ENCODE peak calls at places on chromosomes 16 and 17, in five cellular contexts. R is mesenchymal stem cell, S is IMR-90, B is neuronal stem cell, C is H1. M is an unnamed sample.

GRCh38 chr17:63622571-63623390 is 564 bp downstream of the MAP3K3 start:
- DNase-seq in R (peak; percentile 76), S (peak; percentile 60), B (peak; percentile 59), C (no peak), M (peak; percentile 65)

GRCh38 chr17:82356028-82356427 is 3.0 kb upstream of the TEX19 start:
- DNase-seq in R (no peak), S (no peak), B (no peak), C (no peak), M (no peak)

GRCh38 chr16:87330646-87331045 is 13.5 kb upstream of the C16orf95 start:
- DNase-seq in R (no peak), S (no peak), B (no peak), C (no peak), M (no peak)

GRCh38 chr16:19481291-19481690 is 40.6 kb downstream of the GDE1 start:
- DNase-seq in R (no peak), S (no peak), B (no peak), C (no peak), M (no peak)

GRCh38 chr17:77343031-77343866 is 202.5 kb downstream of the SEC14L1 start:
- DNase-seq in R (no peak), S (no peak), B (no peak), C (no peak), M (no peak)

GRCh38 chr17:76537288-76537577 is 276 bp downstream of the CYGB start:
- DNase-seq in R (no peak), S (peak; percentile 39), B (no peak), C (no peak), M (peak; percentile 69)

GRCh38 chr17:46977348-46977747 is 1.7 kb downstream of the RPRML start:
- DNase-seq in R (peak; percentile 58), S (peak; percentile 18), B (peak; percentile 65), C (peak; percentile 80), M (peak; percentile 98)

GRCh38 chr16:9258423-9259051 is 167.1 kb downstream of the HAPSTR1 start:
- DNase-seq in R (no peak), S (peak; percentile 1), B (peak; percentile 52), C (peak; percentile 43), M (peak; percentile 76)

GRCh38 chr17:42698736-42699414 is 16.5 kb downstream of the CNTNAP1 start:
- DNase-seq in R (peak; percentile 32), S (peak; percentile 87), B (no peak), C (no peak), M (no peak)

GRCh38 chr16:77290451-77291110 is 91.4 kb downstream of the SYCE1L start:
- DNase-seq in R (peak; percentile 87), S (peak; percentile 59), B (no peak), C (no peak), M (no peak)
- H3K4ac ChIP-seq in R (no peak overlapping the region), S (no peak overlapping the region), B (no peak overlapping the region), C (no peak overlapping the region), M (no peak overlapping the region)

DNA sequence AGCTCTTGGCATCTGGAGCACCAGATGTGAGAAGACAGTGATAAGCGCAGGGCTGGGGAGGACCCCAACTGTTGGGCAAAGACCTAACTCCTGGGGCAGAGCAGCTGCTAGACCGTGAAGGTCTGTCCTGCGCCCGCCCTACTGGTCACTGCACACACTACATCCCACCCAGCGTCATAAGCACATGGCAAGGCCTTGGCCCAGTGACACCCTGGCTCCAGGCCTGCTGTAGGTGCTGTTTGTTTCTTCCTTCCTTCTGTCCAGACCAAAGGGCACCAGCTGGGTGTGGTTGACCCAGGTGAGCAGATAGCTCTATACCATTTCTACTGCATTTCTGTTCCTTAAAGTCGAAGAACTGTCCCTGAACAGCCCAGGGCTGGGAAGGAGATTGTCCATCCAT is 6.4 kb downstream of the TRPV3 start:
- DNase-seq in R (no peak), S (no peak), B (no peak), C (no peak), M (peak; percentile 57)
- H3K23ac ChIP-seq in R (no peak overlapping the region), S (no peak overlapping the region), B (no peak overlapping the region), C (no peak overlapping the region), M (no peak overlapping the region)

GRCh38 chr16:58336332-58337089 is 41.7 kb upstream of the PRSS54 start:
- DNase-seq in R (peak; percentile 74), S (peak; percentile 61), B (peak; percentile 89), C (peak; percentile 79), M (peak; percentile 91)
- H2AFZ ChIP-seq in R (no peak overlapping the region), S (peak overlapping the region; percentile 16), B (peak overlapping the region; percentile 69), C (peak overlapping the region; percentile 47), M (no peak overlapping the region)

DNA sequence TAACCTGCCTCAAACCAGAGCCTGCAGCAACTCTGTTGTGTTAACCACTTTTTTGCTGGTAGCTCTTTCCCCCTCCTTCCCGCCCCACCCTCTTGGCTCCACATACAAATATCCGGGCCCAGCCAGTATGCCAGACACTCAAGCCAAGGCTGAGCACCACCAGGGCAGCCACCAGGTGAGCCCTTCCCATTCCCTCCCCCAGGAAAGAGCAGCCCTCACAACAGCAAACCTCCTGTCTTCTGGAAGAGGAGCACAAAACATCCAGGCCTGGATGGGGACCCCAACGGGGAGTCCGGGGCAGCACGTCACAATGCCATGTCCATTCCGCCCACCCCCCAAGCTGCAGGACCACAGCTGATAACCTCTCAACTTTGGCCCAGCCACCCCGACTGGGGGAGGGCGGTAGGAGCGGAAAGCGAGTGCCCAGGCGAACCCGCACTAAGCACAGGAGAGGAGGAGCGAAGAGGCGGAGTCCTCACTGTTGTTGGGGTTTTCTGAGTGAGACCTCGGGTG is 757 bp downstream of the ORMDL3 start:
- DNase-seq in R (peak; percentile 48), S (no peak), B (peak; percentile 26), C (no peak), M (peak; percentile 69)
- H3K4ac ChIP-seq in R (no peak overlapping the region), S (no peak overlapping the region), B (no peak overlapping the region), C (no peak overlapping the region), M (no peak overlapping the region)

GRCh38 chr16:15518412-15519351 is 84.3 kb downstream of the BMERB1 start:
- DNase-seq in R (peak; percentile 71), S (peak; percentile 76), B (no peak), C (no peak), M (no peak)
- H3K23ac ChIP-seq in R (no peak overlapping the region), S (peak overlapping the region; percentile 50), B (no peak overlapping the region), C (no peak overlapping the region), M (no peak overlapping the region)

DNA sequence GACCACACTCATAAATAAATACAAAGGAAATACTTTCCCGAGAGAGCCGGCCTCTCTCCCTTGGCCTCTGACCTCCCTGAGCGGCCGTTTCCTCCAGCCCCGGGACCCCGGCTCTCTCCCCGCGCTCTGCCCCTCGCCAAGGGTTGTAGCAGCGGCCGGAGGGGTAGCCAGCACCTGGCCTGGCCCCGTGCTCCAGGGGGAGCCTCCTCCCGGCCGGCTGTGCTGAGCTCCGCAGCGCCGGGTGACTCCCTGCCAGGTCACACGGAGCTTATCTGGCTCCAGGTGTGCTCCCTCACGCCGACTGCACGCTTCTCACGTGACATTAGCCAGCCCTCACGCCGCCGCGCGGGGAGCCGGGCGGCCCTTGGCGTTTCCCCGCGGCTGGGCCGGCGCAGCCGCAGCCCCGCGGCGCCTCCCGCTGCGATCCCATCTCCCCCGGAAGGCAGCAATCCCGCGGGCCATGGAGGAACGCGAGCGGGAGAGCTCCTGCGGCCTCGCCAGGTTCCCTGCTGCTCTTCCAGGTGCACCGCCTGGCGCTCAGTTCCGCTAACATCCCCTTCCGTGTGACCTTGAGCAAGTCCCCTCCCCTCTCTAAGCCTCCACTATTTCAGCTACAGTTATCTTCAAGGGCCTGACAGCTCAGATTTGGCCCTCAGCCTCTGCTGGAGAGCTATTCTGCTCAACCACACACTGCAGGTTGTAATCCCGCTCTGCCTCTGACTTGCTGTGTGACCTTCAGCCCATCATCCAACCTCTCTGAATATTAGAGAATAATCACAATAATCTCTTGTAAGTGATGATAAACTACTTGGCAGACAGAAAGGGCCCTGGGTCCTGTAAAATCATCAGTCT is 3.5 kb downstream of the MYO18A start:
- DNase-seq in R (peak; percentile 64), S (peak; percentile 43), B (peak; percentile 41), C (peak; percentile 44), M (peak; percentile 88)
- H2AFZ ChIP-seq in R (peak overlapping the region; percentile 87), S (peak overlapping the region; percentile 95), B (peak overlapping the region; percentile 90), C (no peak overlapping the region), M (no peak overlapping the region)

M was measured in H9.